ENCODE peak calls at places on chromosomes 12 and 14, in eight cellular contexts. U is cardiac muscle cell, J is neural crest cell, Q is tibial artery, R is WTC11, A is sigmoid colon, T is foreskin fibroblast, N is fibroblast of mammary gland. O is an unnamed sample.

GRCh38 chr12:123907726-123908476 is 64.7 kb downstream of the CCDC92 start:
- DNase-seq in U (peak; percentile 96), J (no peak), Q (no peak), R (no peak), A (no peak), T (peak; percentile 25), N (peak; percentile 42), O (peak; percentile 13)

GRCh38 chr14:102479777-102480176 is 29.8 kb downstream of the ANKRD9 start:
- DNase-seq in U (no peak), J (no peak), Q (no peak), R (no peak), A (peak; percentile 75), T (no peak), N (no peak), O (no peak)

GRCh38 chr12:132084681-132085635 is 59.2 kb downstream of the DDX51 start:
- DNase-seq in U (peak; percentile 85), J (peak; percentile 65), Q (peak; percentile 54), R (peak; percentile 68), A (peak; percentile 85), T (peak; percentile 84), N (peak; percentile 72), O (peak; percentile 18)

GRCh38 chr12:127582074-127582473 is 684.9 kb upstream of the TMEM132C start:
- DNase-seq in U (no peak), J (no peak), Q (no peak), R (no peak), A (no peak), T (no peak), N (peak; percentile 33), O (no peak)

GRCh38 chr12:1660304-1661187 is 30.3 kb upstream of the ADIPOR2 start:
- DNase-seq in U (no peak), J (no peak), Q (peak; percentile 67), R (no peak), A (peak; percentile 89), T (peak; percentile 48), N (peak; percentile 63), O (no peak)

GRCh38 chr12:119668315-119668651 is 350 bp downstream of the PRKAB1 start:
- DNase-seq in U (no peak), J (no peak), Q (no peak), R (no peak), A (no peak), T (peak; percentile 33), N (peak; percentile 22), O (no peak)

GRCh38 chr14:57189070-57189469 is 79.6 kb downstream of the EXOC5 start:
- DNase-seq in U (peak; percentile 44), J (no peak), Q (no peak), R (no peak), A (no peak), T (peak; percentile 8), N (peak; percentile 46), O (peak; percentile 7)

GRCh38 chr12:5438671-5439200 is 6.8 kb downstream of the NTF3 start:
- DNase-seq in U (no peak), J (no peak), Q (no peak), R (no peak), A (no peak), T (no peak), N (no peak), O (no peak)

GRCh38 chr12:126084480-126084879 is 1019.2 kb downstream of the AACS start:
- DNase-seq in U (no peak), J (no peak), Q (no peak), R (no peak), A (no peak), T (no peak), N (no peak), O (no peak)

GRCh38 chr14:23951590-23952143 is 1.9 kb upstream of the DHRS4 start:
- DNase-seq in U (no peak), J (no peak), Q (no peak), R (peak; percentile 73), A (no peak), T (no peak), N (no peak), O (no peak)

GRCh38 chr12:117603316-117604113 is 242.1 kb upstream of the NOS1 start:
- DNase-seq in U (peak; percentile 24), J (no peak), Q (no peak), R (peak; percentile 30), A (no peak), T (no peak), N (no peak), O (no peak)

GRCh38 chr12:47941475-47942326 is 21.7 kb upstream of the TMEM106C start:
- DNase-seq in U (no peak), J (no peak), Q (no peak), R (no peak), A (no peak), T (no peak), N (no peak), O (no peak)

GRCh38 chr12:47944685-47945340 is 18.6 kb upstream of the TMEM106C start:
- DNase-seq in U (no peak), J (no peak), Q (no peak), R (no peak), A (peak; percentile 22), T (no peak), N (no peak), O (no peak)

GRCh38 chr12:47940773-47941474 is 22.5 kb upstream of the TMEM106C start:
- DNase-seq in U (no peak), J (no peak), Q (peak; percentile 5), R (no peak), A (no peak), T (no peak), N (no peak), O (no peak)

GRCh38 chr12:47943492-47944359 is 19.7 kb upstream of the TMEM106C start:
- DNase-seq in U (no peak), J (no peak), Q (no peak), R (no peak), A (peak; percentile 46), T (no peak), N (no peak), O (no peak)

GRCh38 chr12:47942327-47943230 is 20.8 kb upstream of the TMEM106C start:
- DNase-seq in U (no peak), J (no peak), Q (no peak), R (peak; percentile 89), A (peak; percentile 58), T (no peak), N (no peak), O (no peak)
- TF ChIP-seq CTCF in U (peak; percentile 28), J (no peak), Q (peak; percentile 10), R (peak; percentile 48), A (no peak), T (no peak), N (no peak), O (peak; percentile 34)

DNA sequence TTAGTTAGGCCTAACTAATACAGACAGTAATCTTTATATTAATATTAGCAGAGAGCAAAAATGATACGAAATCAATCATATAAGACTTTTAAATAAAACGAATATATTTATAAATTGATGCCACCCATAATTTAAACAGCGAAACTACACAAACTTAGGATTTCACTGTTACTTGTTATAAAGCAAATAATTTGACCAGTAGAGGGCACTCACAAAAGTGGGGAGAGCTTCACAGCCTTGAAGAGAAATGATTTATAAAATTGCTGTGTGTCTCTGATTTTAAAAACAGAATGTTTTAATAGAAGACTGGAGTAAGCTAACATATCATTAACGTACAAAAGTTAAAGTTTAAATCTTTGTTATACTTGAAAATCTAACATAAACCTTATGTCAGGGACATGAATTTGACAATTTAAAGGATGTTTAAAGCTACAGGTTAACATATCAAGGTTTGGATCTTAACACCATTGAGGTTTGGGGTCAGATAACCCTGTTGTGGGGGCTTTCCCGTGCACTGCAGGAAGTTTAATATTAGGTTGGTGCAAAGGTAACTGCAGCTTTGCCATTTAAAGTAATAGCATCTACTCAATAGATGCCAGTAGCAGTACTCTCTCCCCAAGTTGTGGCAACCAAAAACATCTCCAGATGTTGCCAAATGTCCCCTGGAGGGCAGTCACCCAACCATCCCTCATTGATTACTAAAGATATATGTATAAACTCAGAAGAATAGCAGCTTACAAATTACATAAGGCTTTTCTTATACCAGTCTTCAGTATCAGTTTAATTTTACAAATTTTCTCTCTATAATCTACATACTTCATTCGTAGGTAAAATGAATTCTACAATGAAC is 9.3 kb downstream of the KRAS start:
- DNase-seq in U (peak; percentile 51), J (no peak), Q (no peak), R (no peak), A (no peak), T (peak; percentile 67), N (peak; percentile 67), O (peak; percentile 47)
- TF ChIP-seq CTCF in U (peak; percentile 67), J (peak; percentile 94), Q (peak; percentile 65), R (no peak), A (peak; percentile 65), T (peak; percentile 54), N (peak; percentile 68), O (peak; percentile 89)

GRCh38 chr12:93766802-93767523 is 89.8 kb downstream of the CRADD start:
- DNase-seq in U (peak; percentile 21), J (no peak), Q (peak; percentile 32), R (no peak), A (peak; percentile 80), T (peak; percentile 88), N (peak; percentile 86), O (peak; percentile 78)
- TF ChIP-seq CTCF in U (peak; percentile 73), J (peak; percentile 41), Q (peak; percentile 64), R (no peak), A (peak; percentile 60), T (peak; percentile 56), N (peak; percentile 79), O (peak; percentile 85)

GRCh38 chr12:52561880-52562449 is 9.0 kb upstream of the KRT71 start:
- DNase-seq in U (no peak), J (no peak), Q (no peak), R (no peak), A (no peak), T (no peak), N (peak; percentile 14), O (no peak)
- TF ChIP-seq CTCF in U (peak; percentile 45), J (peak; percentile 53), Q (no peak), R (no peak), A (no peak), T (peak; percentile 21), N (peak; percentile 35), O (peak; percentile 65)

GRCh38 chr14:78141590-78141989 is 28.6 kb upstream of the NRXN3 start:
- DNase-seq in U (no peak), J (no peak), Q (no peak), R (no peak), A (no peak), T (no peak), N (no peak), O (no peak)

GRCh38 chr14:78142994-78143393 is 27.2 kb upstream of the NRXN3 start:
- DNase-seq in U (no peak), J (no peak), Q (no peak), R (no peak), A (no peak), T (no peak), N (peak; percentile 21), O (no peak)

GRCh38 chr14:78143489-78144145 is 26.6 kb upstream of the NRXN3 start:
- DNase-seq in U (no peak), J (no peak), Q (no peak), R (no peak), A (no peak), T (no peak), N (peak; percentile 84), O (no peak)
- TF ChIP-seq CTCF in U (no peak), J (no peak), Q (no peak), R (no peak), A (no peak), T (no peak), N (no peak), O (no peak)

DNA sequence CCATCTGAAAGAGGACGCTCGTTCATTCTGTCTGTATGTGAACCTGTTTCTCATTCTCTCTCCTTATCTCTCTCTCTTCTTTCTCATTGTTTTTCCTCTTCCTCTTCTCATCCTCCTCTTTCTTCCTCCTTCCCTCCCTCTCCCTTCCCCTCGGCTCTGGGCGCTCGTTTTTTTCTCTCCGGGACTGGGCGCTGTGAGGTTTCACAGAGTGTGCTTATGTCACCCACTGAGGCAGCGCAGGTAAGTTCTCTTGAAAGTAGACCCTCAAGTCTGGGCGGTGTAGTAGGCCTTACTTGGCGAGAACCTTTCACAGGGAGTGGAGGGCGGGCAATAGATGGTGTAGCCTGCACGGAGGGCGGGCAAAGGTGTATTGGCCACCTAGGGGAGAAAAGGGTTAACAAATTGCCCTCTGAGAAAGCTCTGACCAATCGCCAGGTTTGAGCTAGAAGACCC is 4.5 kb upstream of the SIX1 start:
- DNase-seq in U (no peak), J (no peak), Q (no peak), R (no peak), A (no peak), T (no peak), N (no peak), O (no peak)
- TF ChIP-seq CTCF in U (no peak), J (no peak), Q (no peak), R (no peak), A (no peak), T (no peak), N (no peak), O (no peak)